ENCODE peak calls at places on chromosome 12, in ten cellular contexts. S is effector memory CD4-positive, alpha-beta T cell; B is PC-9; J is cardiac muscle cell; R is IMR-90; C is Karpas-422; D is Panc1; X is thoracic aorta; E is osteoblast; N is esophagus squamous epithelium. G is an unnamed sample. For H3K27me3, the result is how much of the 10 kb centered on the place peaks cover.

GRCh38 chr12:99093166-99093565 is 448.1 kb downstream of the APAF1 start:
- DNase-seq in N (no peak), S (no peak), J (no peak), R (no peak), C (no peak), E (no peak), X (no peak), B (no peak), D (no peak), G (no peak)

GRCh38 chr12:3315201-3315661 is 175.8 kb upstream of the PRMT8 start:
- DNase-seq in E (no peak), X (no peak), D (no peak), C (no peak), J (peak), R (peak), S (no peak), B (peak), N (no peak), G (peak)

GRCh38 chr12:92472198-92472597 is 230.6 kb upstream of the PLEKHG7 start:
- DNase-seq in D (no peak), R (peak), B (no peak), S (no peak), X (no peak), E (no peak), N (no peak), J (no peak), C (no peak), G (peak)

GRCh38 chr12:63848450-63848849 is 4.0 kb downstream of the SRGAP1 start:
- DNase-seq in X (no peak), E (no peak), C (no peak), N (no peak), S (no peak), B (no peak), D (no peak), R (no peak), J (no peak), G (no peak)

GRCh38 chr12:56040151-56040550 is 1.6 kb upstream of the RPS26 start:
- DNase-seq in B (no peak), S (no peak), J (no peak), X (no peak), N (no peak), C (no peak), D (no peak), E (no peak), R (no peak), G (no peak)

GRCh38 chr12:30792648-30793499 is 38.1 kb upstream of the CAPRIN2 start:
- DNase-seq in R (peak), J (peak), C (no peak), S (no peak), N (no peak), D (peak), X (no peak), E (peak), B (peak), G (peak)

GRCh38 chr12:58812229-58812628 is 108.1 kb downstream of the LRIG3 start:
- DNase-seq in C (no peak), E (peak), S (no peak), D (no peak), X (no peak), R (no peak), J (no peak), B (no peak), N (no peak), G (no peak)

GRCh38 chr12:108017658-108018057 is 111.4 kb upstream of the WSCD2 start:
- DNase-seq in C (no peak), E (no peak), X (no peak), D (no peak), B (no peak), N (no peak), S (no peak), R (no peak), J (no peak), G (no peak)

GRCh38 chr12:116366456-116366776 is 88.9 kb upstream of the MED13L start:
- DNase-seq in E (no peak), X (no peak), D (no peak), S (no peak), J (no peak), B (no peak), R (no peak), N (no peak), C (no peak), G (no peak)

GRCh38 chr12:126204326-126204725 is 1139.1 kb downstream of the AACS start:
- DNase-seq in C (no peak), D (no peak), S (no peak), J (no peak), N (no peak), B (no peak), R (no peak), X (no peak), E (no peak), G (no peak)

GRCh38 chr12:1320021-1320420 is 274.4 kb downstream of the FBXL14 start:
- DNase-seq in R (no peak), S (no peak), X (no peak), B (no peak), J (no peak), C (no peak), D (no peak), E (no peak), N (no peak), G (no peak)

GRCh38 chr12:94290353-94290752 is 142.0 kb downstream of the PLXNC1 start:
- DNase-seq in C (no peak), J (no peak), E (no peak), S (no peak), R (no peak), N (no peak), B (no peak), X (no peak), D (no peak), G (no peak)

GRCh38 chr12:130281157-130281799 is 56.4 kb upstream of the PIWIL1 start:
- DNase-seq in R (no peak), S (no peak), J (no peak), B (no peak), D (no peak), C (no peak), E (no peak), N (no peak), X (no peak), G (no peak)

GRCh38 chr12:108526482-108527234 is 11.6 kb downstream of the FICD start:
- DNase-seq in E (peak), C (no peak), S (no peak), B (no peak), X (no peak), J (peak), N (no peak), R (peak), D (no peak), G (peak)

GRCh38 chr12:5177096-5177495 is 133.4 kb downstream of the KCNA5 start:
- DNase-seq in N (no peak), E (no peak), X (no peak), C (no peak), D (no peak), R (no peak), S (no peak), J (no peak), B (no peak), G (no peak)

GRCh38 chr12:41923351-41923750 is 221.3 kb downstream of the GXYLT1 start:
- DNase-seq in B (no peak), D (no peak), X (no peak), N (no peak), E (no peak), R (no peak), C (no peak), S (no peak), J (no peak), G (no peak)

GRCh38 chr12:81245918-81246611 is 168.2 kb downstream of the ACSS3 start:
- DNase-seq in S (no peak), X (no peak), E (peak), J (no peak), D (no peak), C (no peak), R (no peak), N (no peak), B (no peak), G (no peak)

GRCh38 chr12:84070311-84070710 is 842.3 kb downstream of the SLC6A15 start:
- DNase-seq in J (peak), N (no peak), D (no peak), E (no peak), B (no peak), R (peak), X (no peak), S (no peak), C (no peak), G (peak)

GRCh38 chr12:123367511-123367910 is 2.9 kb upstream of the SBNO1 start:
- DNase-seq in B (no peak), N (no peak), R (no peak), X (no peak), J (peak), D (no peak), S (no peak), E (peak), C (no peak), G (no peak)

GRCh38 chr12:107929436-107929835 is 154.9 kb downstream of the ASCL4 start:
- DNase-seq in C (peak), D (no peak), N (no peak), E (no peak), X (no peak), S (no peak), R (peak), J (peak), B (no peak), G (peak)

GRCh38 chr12:31850268-31850667 is 108.9 kb upstream of the RESF1 start:
- DNase-seq in X (no peak), J (no peak), S (no peak), E (no peak), C (no peak), N (no peak), R (no peak), D (no peak), B (no peak), G (no peak)

GRCh38 chr12:57370696-57371095 is 60.1 kb downstream of the R3HDM2 start:
- DNase-seq in B (no peak), J (peak), X (no peak), S (no peak), D (no peak), R (peak), E (peak), C (no peak), N (no peak), G (no peak)

GRCh38 chr12:127485528-127485927 is 781.4 kb upstream of the TMEM132C start:
- DNase-seq in S (no peak), C (peak), R (peak), J (no peak), N (no peak), E (peak), D (peak), X (no peak), B (no peak), G (peak)

GRCh38 chr12:4107436-4107878 is 166.1 kb upstream of the CCND2 start:
- DNase-seq in C (peak), S (peak), J (peak), E (peak), B (no peak), D (peak), X (no peak), R (peak), N (no peak), G (no peak)

GRCh38 chr12:89856431-89856830 is 147.8 kb upstream of the ATP2B1 start:
- DNase-seq in R (peak), E (peak), S (no peak), J (peak), C (peak), D (no peak), X (no peak), N (no peak), B (no peak), G (peak)

GRCh38 chr12:2064078-2064507 is 11.3 kb downstream of the CACNA1C start:
- DNase-seq in X (no peak), E (peak), R (peak), J (peak), B (no peak), D (no peak), C (no peak), S (no peak), N (no peak), G (peak)

GRCh38 chr12:49930515-49931288 is 19.8 kb upstream of the AQP2 start:
- DNase-seq in C (no peak), B (no peak), E (peak), D (peak), S (no peak), R (peak), X (no peak), J (peak), N (no peak), G (peak)

GRCh38 chr12:108479364-108480070 is 35.6 kb upstream of the FICD start:
- DNase-seq in X (no peak), D (no peak), C (no peak), B (no peak), S (no peak), R (no peak), N (no peak), E (no peak), J (no peak), G (no peak)

GRCh38 chr12:131039551-131039950 is 85.8 kb downstream of the ADGRD1 start:
- DNase-seq in S (no peak), N (no peak), R (no peak), J (no peak), D (no peak), C (no peak), X (no peak), B (no peak), E (peak), G (no peak)

GRCh38 chr12:100229036-100229635 is 28.5 kb downstream of the ACTR6 start:
- DNase-seq in N (no peak), C (peak), X (no peak), B (peak), E (no peak), R (peak), J (peak), D (peak), S (no peak), G (no peak)

GRCh38 chr12:88299567-88300101 is 157.5 kb downstream of the TMTC3 start:
- DNase-seq in R (peak), S (no peak), J (peak), E (peak), C (no peak), X (peak), B (peak), N (no peak), D (peak), G (peak)

GRCh38 chr12:109773384-109774011 is 59.7 kb downstream of the TRPV4 start:
- DNase-seq in N (no peak), J (no peak), D (no peak), X (no peak), R (no peak), S (no peak), E (no peak), C (no peak), B (peak), G (no peak)

GRCh38 chr12:3490848-3491382 is at the start of gene PRMT8:
- DNase-seq in J (peak), B (no peak), E (peak), D (no peak), X (no peak), S (no peak), R (no peak), C (no peak), N (no peak), G (no peak)

GRCh38 chr12:13152756-13153155 is 43.8 kb upstream of the EMP1 start:
- DNase-seq in S (no peak), R (no peak), B (no peak), C (no peak), D (no peak), X (no peak), N (no peak), E (no peak), J (no peak), G (no peak)

GRCh38 chr12:131852551-131853299 is 24.5 kb downstream of the MMP17 start:
- DNase-seq in X (no peak), B (no peak), E (peak), D (no peak), R (peak), S (no peak), J (peak), C (no peak), N (no peak), G (no peak)

GRCh38 chr12:75631809-75632208 is 120.4 kb upstream of the KRR1 start:
- DNase-seq in N (no peak), S (no peak), R (no peak), C (no peak), J (no peak), B (no peak), X (no peak), E (no peak), D (no peak), G (no peak)

GRCh38 chr12:116544656-116545055 is 14.5 kb upstream of the MAP1LC3B2 start:
- DNase-seq in N (no peak), X (no peak), D (no peak), R (no peak), C (no peak), S (no peak), J (no peak), B (no peak), E (no peak), G (no peak)

GRCh38 chr12:71581206-71581605 is 82.4 kb downstream of the ZFC3H1 start:
- DNase-seq in J (no peak), C (no peak), D (no peak), B (no peak), E (no peak), R (no peak), S (no peak), N (no peak), X (no peak), G (peak)

GRCh38 chr12:105100998-105101397 is 6.5 kb upstream of the WASHC4 start:
- DNase-seq in X (no peak), J (peak), E (no peak), D (no peak), R (peak), S (no peak), N (no peak), B (no peak), C (no peak), G (no peak)

GRCh38 chr12:51591020-51591901 is at the start of gene SCN8A:
- DNase-seq in R (peak), X (no peak), S (no peak), D (no peak), E (peak), J (peak), C (peak), N (no peak), B (no peak), G (peak)

GRCh38 chr12:51592034-51592705 is 1.1 kb downstream of the SCN8A start:
- DNase-seq in N (no peak), R (peak), J (no peak), S (no peak), X (no peak), E (peak), C (no peak), B (no peak), D (no peak), G (peak)

GRCh38 chr12:51590347-51591019 is 550 bp upstream of the SCN8A start:
- DNase-seq in X (no peak), R (peak), D (no peak), S (peak), C (peak), E (peak), J (peak), N (no peak), B (no peak), G (peak)

GRCh38 chr12:51589060-51589459 is 2.0 kb upstream of the SCN8A start:
- DNase-seq in E (no peak), S (no peak), C (no peak), B (no peak), N (no peak), D (no peak), R (no peak), X (no peak), J (no peak), G (no peak)

GRCh38 chr12:51589557-51590176 is 1.4 kb upstream of the SCN8A start:
- DNase-seq in B (no peak), C (no peak), R (no peak), D (no peak), X (no peak), E (peak), N (no peak), J (no peak), S (no peak), G (no peak)
- H3K27me3 ChIP-seq in B (under half), C (under half), R (under half), D (under half), X (under half), E (under half), N (under half), J (under half), S (under half), G (under half)

GRCh38 chr12:55002355-55002754 is 17.4 kb upstream of the NEUROD4 start:
- DNase-seq in X (no peak), C (no peak), R (no peak), N (no peak), E (no peak), S (no peak), D (no peak), B (no peak), J (no peak), G (no peak)
- H3K27me3 ChIP-seq in X (under half), C (under half), R (under half), N (under half), E (under half), S (under half), D (under half), B (half or more), J (under half), G (under half)

GRCh38 chr12:114166360-114166759 is 200.2 kb upstream of the RBM19 start:
- DNase-seq in J (peak), E (no peak), S (no peak), R (peak), D (no peak), X (no peak), C (peak), N (no peak), B (no peak), G (peak)

GRCh38 chr12:114164354-114164753 is 198.2 kb upstream of the RBM19 start:
- DNase-seq in C (no peak), B (no peak), E (no peak), X (no peak), J (no peak), R (no peak), D (no peak), S (no peak), N (no peak), G (no peak)

GRCh38 chr12:114168061-114168460 is 201.9 kb upstream of the RBM19 start:
- DNase-seq in C (no peak), J (peak), N (no peak), S (no peak), B (no peak), R (peak), D (no peak), X (no peak), E (no peak), G (peak)

GRCh38 chr12:114165921-114166320 is 199.8 kb upstream of the RBM19 start:
- DNase-seq in J (peak), D (no peak), S (no peak), R (no peak), X (no peak), N (no peak), E (no peak), C (no peak), B (no peak), G (no peak)

DNA sequence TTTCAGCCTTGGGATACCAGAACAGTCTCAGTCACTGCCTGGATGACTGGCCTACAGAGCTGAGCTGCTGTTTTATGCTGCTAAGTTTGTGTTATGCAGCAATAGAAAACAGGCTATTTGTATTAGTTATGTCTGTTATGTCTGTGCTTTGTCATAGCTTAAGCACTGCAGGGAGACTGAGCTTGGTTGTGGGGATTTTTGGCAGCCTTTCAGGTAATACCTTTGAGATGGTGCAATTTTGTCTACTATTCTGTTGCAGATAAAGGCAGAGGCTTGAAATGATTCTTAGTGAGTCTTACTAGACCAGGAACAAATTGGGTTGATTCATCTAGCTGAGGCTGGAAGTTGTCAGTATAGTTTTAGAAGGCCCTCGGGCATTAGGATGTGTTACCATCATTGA is 201.3 kb upstream of the RBM19 start:
- DNase-seq in N (no peak), E (no peak), R (peak), X (no peak), B (no peak), S (no peak), C (no peak), J (peak), D (no peak), G (peak)
- H3K27me3 ChIP-seq in N (under half), E (under half), R (under half), X (under half), B (under half), S (under half), C (under half), J (under half), D (under half), G (under half)

GRCh38 chr12:102965281-102966155 is 8.0 kb downstream of the ASCL1 start:
- DNase-seq in N (no peak), S (no peak), E (no peak), D (no peak), J (no peak), X (no peak), R (no peak), C (no peak), B (no peak), G (no peak)
- H3K27me3 ChIP-seq in N (under half), S (under half), E (under half), D (under half), J (half or more), X (under half), R (under half), C (under half), B (half or more), G (under half)

G was measured in astrocyte.